ENCODE peak calls at places on chromosomes 5 and 9, in seven cellular contexts. O is sigmoid colon, N is A549, B is psoas muscle, Y is mammary epithelial cell, A is neural progenitor cell, Q is tibial artery. D is an unnamed sample.
A peak's percentile ranks its signal among the peaks of the same experiment; 100 is the strongest.

GRCh38 chr9:116372081-116372673 is 218.6 kb downstream of the PAPPA start:
- DNase-seq in O (no peak), Q (no peak), N (no peak), A (no peak), B (no peak), Y (no peak), D (no peak)

GRCh38 chr9:71830131-71830530 is 61.8 kb upstream of the CEMIP2 start:
- DNase-seq in Q (no peak), B (no peak), O (no peak), Y (no peak), N (no peak), A (no peak), D (no peak)

GRCh38 chr9:100377015-100377414 is 24.3 kb upstream of the TEX10 start:
- DNase-seq in A (no peak), Y (no peak), N (no peak), B (no peak), Q (no peak), O (no peak), D (no peak)

GRCh38 chr5:141487131-141487530 is 1.8 kb upstream of the PCDHGC5 start:
- DNase-seq in Q (no peak), A (no peak), O (no peak), N (no peak), Y (no peak), B (no peak), D (no peak)

GRCh38 chr5:138844812-138845513 is 30.2 kb downstream of the LRRTM2 start:
- DNase-seq in B (no peak), O (no peak), Q (no peak), Y (peak; percentile 86), A (no peak), N (no peak), D (no peak)

GRCh38 chr5:111859533-111860270 is 102.7 kb upstream of the NREP start:
- DNase-seq in N (no peak), Q (no peak), Y (no peak), A (no peak), O (no peak), B (no peak), D (no peak)

GRCh38 chr5:176631383-176631970 is 1.0 kb downstream of the EIF4E1B start:
- DNase-seq in Y (no peak), O (no peak), B (no peak), N (no peak), Q (no peak), A (no peak), D (no peak)

GRCh38 chr9:127711831-127712274 is 3.6 kb downstream of the PTRH1 start:
- DNase-seq in B (no peak), Y (no peak), A (peak; percentile 43), Q (no peak), O (no peak), N (no peak), D (no peak)

GRCh38 chr5:141605523-141606277 is 13.1 kb downstream of the DIAPH1 start:
- DNase-seq in N (no peak), O (peak; percentile 72), Q (no peak), B (no peak), A (no peak), Y (no peak), D (no peak)

GRCh38 chr9:81389569-81389993 is 299.8 kb downstream of the TLE1 start:
- DNase-seq in A (no peak), B (peak; percentile 49), O (peak; percentile 74), Y (peak; percentile 89), N (peak; percentile 90), Q (no peak), D (no peak)

GRCh38 chr9:129182625-129183494 is 4.8 kb upstream of the IER5L start:
- DNase-seq in N (peak; percentile 71), A (peak; percentile 86), O (no peak), Q (no peak), Y (no peak), B (peak; percentile 41), D (no peak)

GRCh38 chr5:111931658-111932057 is 174.7 kb upstream of the NREP start:
- DNase-seq in O (no peak), N (no peak), Y (no peak), B (no peak), A (no peak), Q (no peak), D (no peak)

GRCh38 chr5:167816354-167816753 is 475.1 kb upstream of the WWC1 start:
- DNase-seq in N (no peak), A (no peak), B (no peak), Y (no peak), O (no peak), Q (no peak), D (no peak)

GRCh38 chr9:102507044-102507687 is 488.0 kb upstream of the CYLC2 start:
- DNase-seq in Y (no peak), O (no peak), N (no peak), B (no peak), A (no peak), Q (no peak), D (no peak)

GRCh38 chr9:121059998-121060636 is 10.0 kb upstream of the C5 start:
- DNase-seq in N (peak; percentile 81), B (no peak), A (peak; percentile 87), Q (no peak), O (no peak), Y (peak; percentile 46), D (no peak)

GRCh38 chr5:140883927-140884697 is 2.2 kb downstream of the PCDHA13 start:
- DNase-seq in A (no peak), N (no peak), Y (no peak), O (no peak), B (no peak), Q (no peak), D (no peak)

GRCh38 chr5:53469946-53470687 is 10.3 kb upstream of the FST start:
- DNase-seq in N (no peak), Y (peak; percentile 44), B (no peak), Q (no peak), O (no peak), A (no peak), D (no peak)

GRCh38 chr9:8301296-8301695 is 501.7 kb upstream of the DMAC1 start:
- DNase-seq in O (no peak), B (no peak), N (no peak), Q (no peak), Y (no peak), A (no peak), D (no peak)

GRCh38 chr5:31187591-31187990 is 5.9 kb upstream of the CDH6 start:
- DNase-seq in Q (no peak), O (no peak), B (no peak), N (no peak), Y (no peak), A (no peak), D (no peak)

DNA sequence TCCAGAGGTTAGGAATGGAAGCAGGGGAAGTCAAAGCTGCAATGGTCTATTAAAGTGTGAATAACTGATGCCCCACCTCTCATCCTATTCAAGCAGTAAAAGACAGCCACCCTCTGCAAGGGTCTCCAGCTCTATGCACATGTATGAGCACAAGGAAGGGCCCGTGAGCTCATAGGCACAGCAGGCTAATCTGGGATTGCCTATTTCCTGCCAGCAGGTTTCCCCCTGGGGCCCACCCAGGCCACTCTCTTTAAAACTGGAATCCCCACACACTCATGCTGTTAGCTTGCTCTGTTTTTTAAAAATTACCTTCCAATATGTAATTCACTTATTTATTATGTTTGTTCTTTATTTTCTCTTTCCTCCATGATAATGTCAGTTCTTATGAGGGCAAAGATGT is 48.7 kb upstream of the ZNF366 start:
- DNase-seq in A (peak; percentile 38), Y (no peak), N (no peak), B (no peak), Q (no peak), O (no peak), D (no peak)
- TF ChIP-seq CTCF in A (no peak), Y (no peak), N (no peak), B (no peak), Q (no peak), O (no peak), D (no peak)

GRCh38 chr5:133970325-133970671 is 1.9 kb upstream of the C5orf15 start:
- DNase-seq in O (no peak), N (no peak), Q (no peak), A (no peak), Y (no peak), B (no peak), D (no peak)
- H3K27ac ChIP-seq in O (no peak overlapping the region), N (peak overlapping the region; percentile 95), Q (peak overlapping the region; percentile 98), A (no peak overlapping the region), Y (no peak overlapping the region), B (peak overlapping the region; percentile 91), D (no peak overlapping the region)

GRCh38 chr5:147935032-147935431 is 28.7 kb upstream of the C5orf46 start:
- DNase-seq in O (no peak), A (peak; percentile 36), Q (no peak), Y (peak; percentile 69), B (no peak), N (peak; percentile 52), D (no peak)
- TF ChIP-seq CTCF in O (peak; percentile 33), A (peak; percentile 54), Q (peak; percentile 40), Y (peak; percentile 64), B (no peak), N (peak; percentile 52), D (peak; percentile 14)

DNA sequence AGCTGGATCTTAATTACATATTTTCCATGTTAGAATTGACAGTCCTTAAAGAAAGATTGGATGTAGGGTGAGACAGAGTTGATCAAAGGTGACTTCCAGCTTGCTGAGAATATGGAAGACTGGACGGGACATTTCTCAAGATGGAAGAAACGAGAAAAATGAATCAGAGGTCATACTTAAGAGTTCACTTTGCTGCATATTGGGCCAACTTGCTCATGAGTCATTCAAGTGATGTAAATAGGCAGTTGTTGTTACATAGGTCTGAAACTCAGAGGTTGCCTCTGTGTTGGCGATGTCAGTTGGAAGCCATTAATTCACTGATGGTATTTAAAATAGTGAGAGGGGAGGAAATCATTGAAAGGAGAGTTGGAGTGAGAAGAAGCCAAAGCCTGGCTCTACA is 132.8 kb downstream of the CD180 start:
- DNase-seq in A (no peak), Y (peak; percentile 42), B (no peak), N (peak; percentile 24), Q (no peak), O (no peak), D (no peak)
- H3K27ac ChIP-seq in A (no peak overlapping the region), Y (no peak overlapping the region), B (no peak overlapping the region), N (no peak overlapping the region), Q (no peak overlapping the region), O (no peak overlapping the region), D (no peak overlapping the region)

DNA sequence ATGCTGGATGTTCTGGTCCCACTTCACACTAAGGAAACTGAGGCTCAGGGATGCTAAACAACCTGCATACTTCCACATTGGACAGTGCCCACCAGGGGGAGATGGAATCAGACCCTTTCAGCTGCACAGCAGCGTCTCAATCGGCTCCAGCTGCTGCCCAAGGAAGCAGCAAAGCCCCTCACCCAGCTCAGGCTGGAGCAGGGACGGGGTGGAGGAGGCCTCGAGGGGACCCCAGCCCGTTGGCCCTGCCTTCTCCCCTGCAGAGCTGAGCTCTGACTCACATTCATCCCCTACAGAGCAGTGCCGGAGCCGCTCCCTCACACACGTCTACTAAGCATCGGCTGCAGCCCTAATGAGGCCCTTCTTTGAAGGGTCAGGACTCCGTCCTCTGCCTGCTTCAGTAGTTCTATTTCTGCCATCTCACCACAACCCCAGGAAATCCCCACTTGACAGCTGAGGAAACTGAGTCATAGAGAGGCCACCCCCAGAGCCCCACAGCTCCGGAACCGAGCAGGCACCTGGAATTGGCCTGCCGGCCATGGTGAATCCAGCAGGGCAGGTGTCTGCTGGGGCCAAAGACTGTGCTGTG is 21.5 kb upstream of the SUSD3 start:
- DNase-seq in A (peak; percentile 33), Q (no peak), B (no peak), Y (no peak), O (no peak), N (no peak), D (no peak)
- TF ChIP-seq CTCF in A (peak; percentile 44), Q (no peak), B (no peak), Y (no peak), O (no peak), N (no peak), D (no peak)